ENCODE peak calls at places on chromosomes 16 and 17, in six cellular contexts. One of them, this sample, is unnamed.

GRCh38 chr16:1639282-1639681 is 27.1 kb downstream of the CRAMP1 start:
- DNase-seq in ovary: no peak
- DNase-seq in colonic mucosa: no peak
- DNase-seq in cardiac muscle cell: no peak
- DNase-seq in heart left ventricle: no peak
- DNase-seq in uterus: no peak
- DNase-seq in this sample: no peak

GRCh38 chr16:85845276-85845675 is 45.8 kb downstream of the COX4I1 start:
- DNase-seq in ovary: no peak
- DNase-seq in colonic mucosa: no peak
- DNase-seq in cardiac muscle cell: no peak
- DNase-seq in heart left ventricle: no peak
- DNase-seq in uterus: no peak
- DNase-seq in this sample: peak

GRCh38 chr16:11524098-11524760 is 62.5 kb downstream of the LITAF start:
- DNase-seq in ovary: no peak
- DNase-seq in colonic mucosa: no peak
- DNase-seq in cardiac muscle cell: no peak
- DNase-seq in heart left ventricle: no peak
- DNase-seq in uterus: no peak
- DNase-seq in this sample: no peak

GRCh38 chr16:83843657-83844056 is 35.9 kb downstream of the HSBP1 start:
- DNase-seq in ovary: no peak
- DNase-seq in colonic mucosa: no peak
- DNase-seq in cardiac muscle cell: no peak
- DNase-seq in heart left ventricle: no peak
- DNase-seq in uterus: no peak
- DNase-seq in this sample: no peak

GRCh38 chr17:69358688-69359596 is 32.0 kb upstream of the ABCA5 start:
- DNase-seq in ovary: no peak
- DNase-seq in colonic mucosa: no peak
- DNase-seq in cardiac muscle cell: no peak
- DNase-seq in heart left ventricle: no peak
- DNase-seq in uterus: no peak
- DNase-seq in this sample: no peak

GRCh38 chr16:88633684-88634140 is 4.7 kb upstream of the IL17C start:
- DNase-seq in ovary: peak
- DNase-seq in colonic mucosa: peak
- DNase-seq in cardiac muscle cell: peak
- DNase-seq in heart left ventricle: peak
- DNase-seq in uterus: no peak
- DNase-seq in this sample: no peak

GRCh38 chr16:84294196-84295142 is at the start of gene WFDC1:
- DNase-seq in ovary: peak
- DNase-seq in colonic mucosa: no peak
- DNase-seq in cardiac muscle cell: peak
- DNase-seq in heart left ventricle: peak
- DNase-seq in uterus: peak
- DNase-seq in this sample: peak

GRCh38 chr17:73043686-73044581 is 48.6 kb downstream of the SLC39A11 start:
- DNase-seq in ovary: no peak
- DNase-seq in colonic mucosa: no peak
- DNase-seq in cardiac muscle cell: peak
- DNase-seq in heart left ventricle: no peak
- DNase-seq in uterus: no peak
- DNase-seq in this sample: no peak

GRCh38 chr16:59698341-59698979 is 964.3 kb upstream of the GOT2 start:
- DNase-seq in ovary: no peak
- DNase-seq in colonic mucosa: no peak
- DNase-seq in cardiac muscle cell: peak
- DNase-seq in heart left ventricle: no peak
- DNase-seq in uterus: no peak
- DNase-seq in this sample: no peak

GRCh38 chr17:20092973-20093626 is 83.9 kb downstream of the SPECC1 start:
- DNase-seq in ovary: no peak
- DNase-seq in colonic mucosa: no peak
- DNase-seq in cardiac muscle cell: no peak
- DNase-seq in heart left ventricle: no peak
- DNase-seq in uterus: no peak
- DNase-seq in this sample: no peak

GRCh38 chr17:79840204-79840988 is 1.2 kb upstream of the CBX4 start:
- DNase-seq in ovary: peak
- DNase-seq in colonic mucosa: peak
- DNase-seq in cardiac muscle cell: peak
- DNase-seq in heart left ventricle: peak
- DNase-seq in uterus: peak
- DNase-seq in this sample: peak

GRCh38 chr16:49698931-49699715 is 156.8 kb downstream of the ZNF423 start:
- DNase-seq in ovary: peak
- DNase-seq in colonic mucosa: no peak
- DNase-seq in cardiac muscle cell: peak
- DNase-seq in heart left ventricle: peak
- DNase-seq in uterus: peak
- DNase-seq in this sample: peak

GRCh38 chr17:42632949-42633444 is 23.5 kb downstream of the TUBG1 start:
- DNase-seq in ovary: no peak
- DNase-seq in colonic mucosa: no peak
- DNase-seq in cardiac muscle cell: no peak
- DNase-seq in heart left ventricle: no peak
- DNase-seq in uterus: no peak
- DNase-seq in this sample: no peak

GRCh38 chr17:19719365-19720209 is 3.2 kb upstream of the SLC47A2 start:
- DNase-seq in ovary: no peak
- DNase-seq in colonic mucosa: peak
- DNase-seq in cardiac muscle cell: no peak
- DNase-seq in heart left ventricle: peak
- DNase-seq in uterus: no peak
- DNase-seq in this sample: no peak

GRCh38 chr17:15392326-15392739 is 50.9 kb upstream of the TEKT3 start:
- DNase-seq in ovary: no peak
- DNase-seq in colonic mucosa: no peak
- DNase-seq in cardiac muscle cell: peak
- DNase-seq in heart left ventricle: no peak
- DNase-seq in uterus: peak
- DNase-seq in this sample: no peak

GRCh38 chr17:6666557-6666956 is 15.0 kb downstream of the C17orf100 start:
- DNase-seq in ovary: no peak
- DNase-seq in colonic mucosa: no peak
- DNase-seq in cardiac muscle cell: no peak
- DNase-seq in heart left ventricle: no peak
- DNase-seq in uterus: no peak
- DNase-seq in this sample: no peak

GRCh38 chr17:8707591-8708453 is 36.8 kb downstream of the CCDC42 start:
- DNase-seq in ovary: peak
- DNase-seq in colonic mucosa: no peak
- DNase-seq in cardiac muscle cell: peak
- DNase-seq in heart left ventricle: no peak
- DNase-seq in uterus: peak
- DNase-seq in this sample: no peak

GRCh38 chr16:13435873-13436474 is 484.0 kb upstream of the ERCC4 start:
- DNase-seq in ovary: no peak
- DNase-seq in colonic mucosa: no peak
- DNase-seq in cardiac muscle cell: no peak
- DNase-seq in heart left ventricle: no peak
- DNase-seq in uterus: no peak
- DNase-seq in this sample: no peak

GRCh38 chr17:19397556-19398041 is 10.6 kb upstream of the MFAP4 start:
- DNase-seq in ovary: no peak
- DNase-seq in colonic mucosa: peak
- DNase-seq in cardiac muscle cell: no peak
- DNase-seq in heart left ventricle: no peak
- DNase-seq in uterus: no peak
- DNase-seq in this sample: no peak

GRCh38 chr17:68576811-68577551 is 24.2 kb downstream of the FAM20A start:
- DNase-seq in ovary: peak
- DNase-seq in colonic mucosa: no peak
- DNase-seq in cardiac muscle cell: peak
- DNase-seq in heart left ventricle: no peak
- DNase-seq in uterus: peak
- DNase-seq in this sample: peak

GRCh38 chr17:4704991-4705390 is 1.1 kb upstream of the PELP1 start:
- DNase-seq in ovary: no peak
- DNase-seq in colonic mucosa: no peak
- DNase-seq in cardiac muscle cell: no peak
- DNase-seq in heart left ventricle: no peak
- DNase-seq in uterus: no peak
- DNase-seq in this sample: no peak
- H3K4me3 ChIP-seq in ovary: no peak
- H3K4me3 ChIP-seq in colonic mucosa: no peak
- H3K4me3 ChIP-seq in cardiac muscle cell: no peak
- H3K4me3 ChIP-seq in heart left ventricle: no peak
- H3K4me3 ChIP-seq in uterus: no peak
- H3K4me3 ChIP-seq in this sample: no peak

DNA sequence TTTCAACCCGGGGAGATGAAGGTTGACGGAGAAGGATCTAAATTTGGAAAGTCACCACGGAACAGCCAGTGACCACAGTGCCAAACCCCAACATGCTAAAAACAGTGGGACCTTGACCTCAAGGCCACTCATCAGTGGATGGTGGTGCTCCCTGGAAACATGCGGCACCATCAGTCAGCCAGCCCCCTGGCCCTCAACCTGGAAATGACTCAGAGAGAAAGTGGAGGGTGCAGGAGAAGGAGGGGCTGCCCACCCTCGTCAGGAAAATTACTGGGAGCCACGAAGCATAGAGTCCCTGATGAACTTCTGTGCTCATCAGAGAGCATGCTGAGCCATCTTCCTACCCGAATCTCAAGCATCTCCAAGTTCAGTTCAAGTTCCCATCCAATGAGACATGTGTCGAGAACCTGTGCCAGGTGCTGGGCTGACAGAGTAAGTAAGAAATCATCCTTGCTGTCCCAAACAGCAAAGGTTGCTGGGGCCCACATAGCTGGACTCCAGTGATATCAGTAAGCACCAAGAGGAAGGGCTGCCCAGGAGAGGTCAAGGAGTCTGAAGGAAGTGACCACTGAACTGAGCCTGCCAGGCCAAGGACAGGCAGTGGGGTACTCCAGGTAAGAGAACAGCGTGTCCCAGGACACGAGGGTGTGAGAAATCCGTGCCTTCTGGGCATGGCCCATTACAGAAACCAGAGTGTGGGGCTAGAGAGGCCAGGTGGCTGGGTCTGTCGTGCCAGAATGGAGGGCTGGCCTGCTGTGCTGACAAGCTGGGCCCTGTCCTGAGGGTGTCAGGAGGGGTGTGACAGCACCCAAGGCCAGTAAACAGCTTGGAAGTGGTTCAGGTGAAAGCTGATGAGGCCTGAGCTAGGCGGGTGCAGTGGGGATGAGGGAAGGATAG is 5.2 kb downstream of the PECAM1 start:
- DNase-seq in ovary: peak
- DNase-seq in colonic mucosa: no peak
- DNase-seq in cardiac muscle cell: peak
- DNase-seq in heart left ventricle: peak
- DNase-seq in uterus: peak
- DNase-seq in this sample: peak
- H3K4me3 ChIP-seq in ovary: peak
- H3K4me3 ChIP-seq in colonic mucosa: no peak
- H3K4me3 ChIP-seq in cardiac muscle cell: no peak
- H3K4me3 ChIP-seq in heart left ventricle: peak
- H3K4me3 ChIP-seq in uterus: peak
- H3K4me3 ChIP-seq in this sample: no peak

DNA sequence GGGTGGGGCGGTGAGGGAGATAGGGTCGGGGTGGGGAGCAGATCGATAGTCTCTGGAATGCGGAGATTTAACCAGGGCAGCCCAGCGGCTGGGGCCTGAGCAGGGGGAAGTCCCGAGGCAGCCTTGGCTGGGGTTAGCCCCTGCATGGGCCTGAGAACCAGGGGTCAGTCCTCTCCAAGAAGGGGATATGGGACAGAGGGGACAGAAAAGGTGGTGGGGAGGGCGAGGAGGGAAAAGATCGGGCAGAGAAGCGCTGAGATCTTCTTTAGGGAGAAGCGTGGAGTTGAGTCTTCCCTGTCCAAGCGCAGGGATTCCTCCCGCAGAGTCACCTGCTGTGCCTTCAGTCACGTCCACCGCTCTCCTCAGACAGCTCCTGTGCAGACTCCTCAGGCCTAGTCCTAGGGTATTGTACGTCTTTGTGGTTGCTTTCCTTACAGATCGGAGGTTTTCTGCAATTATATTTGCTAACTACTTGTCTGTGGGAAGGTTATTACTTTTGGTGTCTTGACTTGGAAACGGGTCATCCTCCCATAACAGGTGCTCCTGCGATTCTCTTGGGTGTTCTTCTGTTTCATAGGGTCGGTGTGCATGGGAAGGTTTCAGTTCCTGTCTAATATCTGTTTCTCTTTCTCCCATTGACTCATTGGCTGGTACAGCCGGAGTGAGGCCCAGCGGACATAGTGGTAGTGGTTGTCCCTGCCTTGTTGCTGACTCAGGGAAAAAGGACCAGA is 952 bp downstream of the CD300A start:
- DNase-seq in ovary: no peak
- DNase-seq in colonic mucosa: no peak
- DNase-seq in cardiac muscle cell: no peak
- DNase-seq in heart left ventricle: peak
- DNase-seq in uterus: no peak
- DNase-seq in this sample: no peak
- H3K4me3 ChIP-seq in ovary: no peak
- H3K4me3 ChIP-seq in colonic mucosa: peak
- H3K4me3 ChIP-seq in cardiac muscle cell: no peak
- H3K4me3 ChIP-seq in heart left ventricle: peak
- H3K4me3 ChIP-seq in uterus: no peak
- H3K4me3 ChIP-seq in this sample: no peak

GRCh38 chr17:2050871-2051387 is 4.0 kb upstream of the HIC1 start:
- DNase-seq in ovary: peak
- DNase-seq in colonic mucosa: no peak
- DNase-seq in cardiac muscle cell: peak
- DNase-seq in heart left ventricle: no peak
- DNase-seq in uterus: no peak
- DNase-seq in this sample: peak
- H3K4me3 ChIP-seq in ovary: peak
- H3K4me3 ChIP-seq in colonic mucosa: peak
- H3K4me3 ChIP-seq in cardiac muscle cell: peak
- H3K4me3 ChIP-seq in heart left ventricle: peak
- H3K4me3 ChIP-seq in uterus: peak
- H3K4me3 ChIP-seq in this sample: peak

GRCh38 chr17:32355649-32356377 is 5.9 kb downstream of the ZNF207 start:
- DNase-seq in ovary: no peak
- DNase-seq in colonic mucosa: no peak
- DNase-seq in cardiac muscle cell: peak
- DNase-seq in heart left ventricle: no peak
- DNase-seq in uterus: no peak
- DNase-seq in this sample: no peak
- H3K4me3 ChIP-seq in ovary: no peak
- H3K4me3 ChIP-seq in colonic mucosa: no peak
- H3K4me3 ChIP-seq in cardiac muscle cell: no peak
- H3K4me3 ChIP-seq in heart left ventricle: no peak
- H3K4me3 ChIP-seq in uterus: no peak
- H3K4me3 ChIP-seq in this sample: no peak

This sample was measured in aorta.